ENCODE peak calls at places on chromosomes 11 and 22, in five cellular contexts. H is HCT116, V is prostate gland, L is adrenal gland, D is K562. I is an unnamed sample.

GRCh38 chr11:2375964-2376551 is 1.1 kb upstream of the CD81 start:
- DNase-seq in H (no peak), V (peak), L (no peak), D (no peak), I (no peak)

GRCh38 chr22:17164392-17165024 is 5.4 kb upstream of the HDHD5 start:
- DNase-seq in H (peak), V (no peak), L (no peak), D (no peak), I (no peak)

GRCh38 chr11:62689421-62690183 is at the start of gene LRRN4CL:
- DNase-seq in H (no peak), V (no peak), L (peak), D (no peak), I (no peak)

GRCh38 chr22:17247832-17248231 is 28.6 kb upstream of the ADA2 start:
- DNase-seq in H (no peak), V (no peak), L (no peak), D (no peak), I (no peak)

GRCh38 chr11:68206211-68206610 is 6.9 kb downstream of the KMT5B start:
- DNase-seq in H (peak), V (peak), L (no peak), D (peak), I (no peak)

GRCh38 chr22:38401336-38402084 is 53.5 kb downstream of the KCNJ4 start:
- DNase-seq in H (no peak), V (no peak), L (no peak), D (no peak), I (no peak)

GRCh38 chr11:30786392-30787120 is 200.4 kb upstream of the MPPED2 start:
- DNase-seq in H (no peak), V (no peak), L (no peak), D (no peak), I (no peak)

GRCh38 chr11:60887531-60887930 is 18.9 kb downstream of the PRPF19 start:
- DNase-seq in H (peak), V (peak), L (peak), D (peak), I (peak)

GRCh38 chr11:2215230-2215560 is 43.6 kb upstream of the TH start:
- DNase-seq in H (no peak), V (no peak), L (no peak), D (no peak), I (no peak)

GRCh38 chr11:1727088-1727690 is 23.2 kb downstream of the IFITM10 start:
- DNase-seq in H (no peak), V (no peak), L (no peak), D (no peak), I (no peak)

GRCh38 chr11:121672630-121673487 is 220.1 kb upstream of the SORL1-AS1 start:
- DNase-seq in H (no peak), V (no peak), L (peak), D (no peak), I (peak)

GRCh38 chr11:15800121-15800800 is 556.1 kb downstream of the SOX6 start:
- DNase-seq in H (no peak), V (no peak), L (peak), D (no peak), I (peak)

GRCh38 chr22:30584441-30584840 is 7.3 kb downstream of the PES1 start:
- DNase-seq in H (no peak), V (no peak), L (no peak), D (no peak), I (no peak)

GRCh38 chr11:128463386-128463829 is 124.0 kb downstream of the ETS1 start:
- DNase-seq in H (no peak), V (no peak), L (peak), D (no peak), I (no peak)

GRCh38 chr11:72821920-72822799 is 7.9 kb downstream of the ATG16L2 start:
- DNase-seq in H (peak), V (peak), L (peak), D (peak), I (peak)
- TF ChIP-seq POLR2A in H (peak), V (peak), L (peak), D (peak), I (peak)

GRCh38 chr22:29348956-29349355 is 33.5 kb upstream of the RASL10A start:
- DNase-seq in H (no peak), V (no peak), L (no peak), D (no peak), I (no peak)

GRCh38 chr22:29345932-29346331 is 30.4 kb upstream of the RASL10A start:
- DNase-seq in H (no peak), V (no peak), L (no peak), D (no peak), I (no peak)

GRCh38 chr22:29344137-29344536 is 28.6 kb upstream of the RASL10A start:
- DNase-seq in H (peak), V (peak), L (peak), D (no peak), I (peak)

GRCh38 chr22:29343313-29343805 is 27.9 kb upstream of the RASL10A start:
- DNase-seq in H (no peak), V (no peak), L (no peak), D (no peak), I (peak)

DNA sequence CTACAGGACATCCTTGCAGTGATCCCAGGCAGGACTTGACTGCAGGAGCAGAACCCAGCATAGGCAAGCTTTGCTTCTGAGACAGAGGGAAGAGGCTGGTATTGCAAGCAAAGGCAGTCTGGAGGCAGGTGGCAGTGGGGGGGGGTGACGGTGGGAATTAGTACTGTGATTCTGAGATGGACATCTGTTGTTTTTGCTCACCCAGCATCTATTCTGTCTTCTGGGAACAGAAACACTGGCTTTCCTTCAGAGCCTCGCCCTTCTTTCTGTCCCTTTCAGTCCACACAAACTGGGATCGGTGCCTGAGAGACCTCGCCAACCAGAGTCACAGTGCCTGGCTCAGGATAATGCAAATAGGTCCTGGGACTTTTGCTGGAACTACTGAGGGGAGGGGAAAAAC is 31.2 kb upstream of the RASL10A start:
- DNase-seq in H (no peak), V (peak), L (no peak), D (no peak), I (no peak)
- H3K27ac ChIP-seq in H (no peak), V (peak), L (no peak), D (no peak), I (no peak)

GRCh38 chr11:69630009-69630870 is 10.7 kb upstream of the CCND1 start:
- DNase-seq in H (no peak), V (no peak), L (no peak), D (peak), I (no peak)
- TF ChIP-seq CTCF in H (no peak), V (no peak), L (no peak), D (no peak), I (no peak)

DNA sequence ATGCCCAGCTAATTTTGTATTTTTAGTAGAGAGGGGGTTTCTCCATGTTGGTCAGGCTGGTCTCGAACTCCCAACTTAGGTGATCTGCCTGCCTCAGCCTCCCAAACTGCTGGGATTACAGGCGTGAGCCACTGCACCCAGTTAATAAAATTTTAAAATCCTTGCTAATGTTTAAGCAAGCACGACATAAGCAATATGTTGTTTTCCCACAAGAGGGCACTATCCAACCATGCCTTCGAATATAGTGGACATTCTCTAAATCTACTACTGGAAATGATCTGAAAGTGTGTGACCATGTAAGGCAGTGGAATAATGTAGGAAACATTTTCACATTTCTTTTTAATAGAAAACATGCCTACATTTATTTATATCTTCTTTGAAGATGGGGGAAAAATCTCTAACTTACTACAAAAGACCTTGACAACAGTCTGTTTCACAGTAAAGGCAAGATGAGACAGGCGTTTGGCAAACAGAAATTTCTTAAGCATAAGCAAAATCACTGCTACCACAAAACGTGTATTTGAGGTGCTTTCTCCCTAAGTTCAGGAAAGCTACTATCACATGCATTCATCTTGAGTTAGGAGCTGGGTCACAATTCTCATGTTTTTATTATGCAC is 38.2 kb downstream of the PITPNB start:
- DNase-seq in H (peak), V (peak), L (peak), D (peak), I (peak)
- TF ChIP-seq POLR2A in H (no peak), V (no peak), L (no peak), D (no peak), I (no peak)

DNA sequence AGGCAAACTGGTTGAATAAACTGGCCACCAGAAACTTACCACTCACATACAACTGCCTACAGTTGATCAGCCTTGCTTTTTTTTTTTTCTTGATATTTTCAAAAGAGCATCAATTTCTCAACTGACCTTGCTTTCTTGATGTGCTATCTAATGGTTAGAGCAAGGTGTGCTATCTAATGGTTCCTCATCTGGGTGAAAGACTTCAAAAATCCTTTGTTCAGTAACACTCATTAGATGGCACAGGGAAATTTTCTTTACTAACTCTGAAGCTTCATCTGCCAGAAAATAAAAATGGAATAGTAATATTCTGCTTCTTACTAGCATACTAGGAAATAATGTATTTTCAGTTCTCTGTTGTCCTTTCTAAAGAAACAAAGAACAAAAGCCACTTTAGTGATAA is 51.2 kb upstream of the RAPSN start:
- DNase-seq in H (no peak), V (no peak), L (no peak), D (no peak), I (no peak)
- H3K27ac ChIP-seq in H (no peak), V (no peak), L (peak), D (no peak), I (no peak)

DNA sequence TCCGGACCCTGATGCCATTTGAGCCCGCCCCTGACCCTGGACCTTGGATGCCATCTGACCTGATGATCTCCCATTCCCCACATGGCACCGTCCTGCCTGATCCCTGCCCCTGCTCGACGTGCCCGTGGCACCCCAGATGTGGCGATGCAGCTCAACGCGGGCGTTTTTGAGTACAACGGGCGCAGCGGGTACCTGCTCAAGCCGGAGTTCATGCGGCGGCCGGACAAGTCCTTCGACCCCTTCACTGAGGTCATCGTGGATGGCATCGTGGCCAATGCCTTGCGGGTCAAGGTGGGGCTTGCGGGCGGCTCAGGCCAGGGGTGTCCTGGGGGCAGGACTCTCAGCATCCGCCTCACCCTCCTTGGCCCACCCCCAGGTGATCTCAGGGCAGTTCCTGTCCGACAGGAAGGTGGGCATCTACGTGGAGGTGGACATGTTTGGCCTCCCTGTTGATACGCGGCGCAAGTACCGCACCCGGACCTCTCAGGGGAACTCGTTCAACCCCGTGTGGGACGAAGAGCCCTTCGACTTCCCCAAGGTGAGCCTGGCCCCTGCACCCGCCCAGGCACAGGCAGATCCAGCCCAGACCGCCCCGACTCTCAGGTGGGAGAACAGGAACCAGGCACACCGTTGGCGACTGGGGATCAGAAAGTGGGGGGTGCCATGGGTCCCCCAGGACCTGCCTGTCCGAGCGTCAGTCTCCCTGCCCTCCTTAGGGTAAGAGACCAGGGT is 11.1 kb downstream of the PLCB3 start:
- DNase-seq in H (no peak), V (no peak), L (no peak), D (no peak), I (no peak)
- TF ChIP-seq CTCF in H (no peak), V (no peak), L (no peak), D (no peak), I (no peak)

GRCh38 chr11:65592840-65593517 is 2.6 kb downstream of the KCNK7 start:
- DNase-seq in H (no peak), V (peak), L (no peak), D (no peak), I (no peak)
- TF ChIP-seq POLR2A in H (no peak), V (peak), L (no peak), D (no peak), I (no peak)

I was measured in thyroid gland.